ENCODE peak calls at places on chromosomes 1 and 21, in seven cellular contexts. B, Z, N, S, G, T and L are unnamed samples.

GRCh38 chr1:186806477-186806876 is 22.3 kb upstream of the PLA2G4A start:
- DNase-seq in B (peak; percentile 32), Z (peak; percentile 24), N (peak; percentile 55), S (no peak), G (peak; percentile 59), T (no peak), L (peak; percentile 57)

GRCh38 chr1:42430751-42431150 is 25.1 kb downstream of the ZMYND12 start:
- DNase-seq in B (no peak), Z (no peak), N (no peak), S (no peak), G (no peak), T (no peak), L (no peak)

GRCh38 chr1:147494998-147495580 is 46.2 kb upstream of the BCL9 start:
- DNase-seq in B (peak; percentile 84), Z (peak; percentile 77), N (peak; percentile 84), S (peak; percentile 59), G (peak; percentile 80), T (peak; percentile 72), L (peak; percentile 84)

GRCh38 chr1:212477014-212477679 is 44.4 kb downstream of the NENF start:
- DNase-seq in B (peak; percentile 91), Z (peak; percentile 86), N (peak; percentile 94), S (peak; percentile 84), G (peak; percentile 92), T (peak; percentile 81), L (peak; percentile 90)

GRCh38 chr1:153849487-153850185 is 73.1 kb downstream of the GATAD2B start:
- DNase-seq in B (no peak), Z (no peak), N (no peak), S (no peak), G (no peak), T (no peak), L (no peak)

GRCh38 chr1:232944342-232944741 is 6.1 kb upstream of the NTPCR start:
- DNase-seq in B (no peak), Z (no peak), N (no peak), S (no peak), G (no peak), T (no peak), L (no peak)

GRCh38 chr1:24108334-24109165 is 3.4 kb downstream of the MYOM3 start:
- DNase-seq in B (no peak), Z (peak; percentile 69), N (no peak), S (no peak), G (peak; percentile 72), T (no peak), L (no peak)

GRCh38 chr1:225427249-225428065 is at the start of gene LBR:
- DNase-seq in B (no peak), Z (peak; percentile 16), N (no peak), S (peak; percentile 40), G (peak; percentile 62), T (no peak), L (peak; percentile 27)

GRCh38 chr1:26692793-26693490 is 2.9 kb upstream of the ARID1A start:
- DNase-seq in B (peak; percentile 97), Z (peak; percentile 99), N (peak; percentile 100), S (peak; percentile 98), G (peak; percentile 99), T (peak; percentile 93), L (peak; percentile 99)

DNA sequence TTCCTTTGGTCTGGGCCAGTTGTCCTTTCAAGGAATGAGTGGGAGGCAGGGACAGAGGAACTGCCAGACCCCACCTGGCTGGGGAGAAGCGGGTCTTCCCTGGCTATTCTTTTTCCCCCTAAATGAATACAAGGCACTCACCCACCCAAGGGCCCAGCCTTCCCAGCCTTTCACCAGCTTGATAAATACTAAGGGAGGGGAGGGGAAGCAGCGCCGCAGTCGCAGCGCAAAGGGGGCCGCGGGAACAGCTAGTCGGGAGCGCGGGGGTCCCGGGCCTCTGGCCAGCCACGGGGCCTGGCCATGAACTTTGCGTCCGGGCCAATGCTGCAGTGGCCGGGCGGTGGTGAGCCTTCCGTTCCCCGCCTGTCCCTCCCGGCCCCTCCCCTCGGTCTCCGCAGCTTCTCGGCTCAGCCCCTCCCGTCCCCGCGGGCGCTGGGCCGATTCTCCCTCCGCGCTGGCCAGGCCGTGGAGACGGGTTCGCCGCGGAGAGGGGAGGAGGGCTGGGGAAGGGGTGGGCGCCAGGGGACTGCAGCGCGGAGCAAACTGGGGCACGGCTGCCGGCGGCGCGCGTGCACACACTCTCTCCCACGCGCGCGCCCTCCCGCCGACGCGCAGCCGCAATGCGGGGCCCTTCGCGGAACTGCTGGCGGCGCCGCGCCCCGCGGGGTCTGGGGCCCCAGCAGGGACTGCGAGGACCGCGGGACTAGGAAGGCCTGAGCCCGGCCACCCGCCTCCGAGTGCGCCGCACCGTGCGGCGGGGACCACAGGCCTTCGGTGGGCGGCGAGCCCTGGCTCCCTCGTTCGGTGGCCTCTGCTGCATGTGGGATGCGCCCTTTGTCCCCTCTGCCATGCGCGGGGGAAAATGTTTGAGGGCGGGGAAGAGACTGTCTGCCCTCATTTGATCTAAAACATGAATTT is 91.0 kb upstream of the VAMP3 start:
- DNase-seq in B (peak; percentile 47), Z (peak; percentile 13), N (peak; percentile 47), S (peak; percentile 38), G (peak; percentile 52), T (peak; percentile 63), L (peak; percentile 15)
- H3K27ac ChIP-seq in B (no peak overlapping the region), Z (peak overlapping the region; percentile 21), N (no peak overlapping the region), S (no peak overlapping the region), G (no peak overlapping the region), T (no peak overlapping the region), L (no peak overlapping the region)

GRCh38 chr1:20228314-20228713 is 42.0 kb upstream of the PLA2G2C start:
- DNase-seq in B (no peak), Z (no peak), N (no peak), S (no peak), G (no peak), T (no peak), L (no peak)

GRCh38 chr1:20227704-20228103 is 41.4 kb upstream of the PLA2G2C start:
- DNase-seq in B (no peak), Z (no peak), N (peak; percentile 26), S (no peak), G (no peak), T (no peak), L (no peak)

GRCh38 chr1:20223659-20224058 is 37.3 kb upstream of the PLA2G2C start:
- DNase-seq in B (peak; percentile 51), Z (no peak), N (peak; percentile 35), S (no peak), G (no peak), T (peak; percentile 51), L (no peak)

GRCh38 chr1:20219991-20220390 is 33.7 kb upstream of the PLA2G2C start:
- DNase-seq in B (no peak), Z (no peak), N (no peak), S (no peak), G (no peak), T (no peak), L (no peak)

DNA sequence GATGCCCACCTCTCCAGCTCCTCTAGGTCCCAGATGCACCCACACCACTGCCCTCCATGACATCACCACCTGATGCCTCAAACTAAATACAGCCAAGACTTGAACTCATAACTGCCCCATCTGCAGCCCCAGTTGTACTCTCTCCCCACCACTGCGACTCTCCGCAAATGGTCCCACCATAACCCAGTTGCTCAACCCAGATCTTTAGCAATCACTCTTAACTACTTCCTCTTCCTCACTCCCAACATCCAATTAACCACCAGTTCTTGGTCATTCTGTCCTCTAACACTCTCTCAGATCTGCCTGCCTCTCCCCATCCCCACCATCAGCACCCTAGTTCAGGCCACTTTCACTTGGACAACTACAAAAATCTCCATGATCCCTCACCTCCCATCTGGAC is 36.8 kb upstream of the PLA2G2C start:
- DNase-seq in B (no peak), Z (no peak), N (no peak), S (no peak), G (no peak), T (no peak), L (no peak)
- H3K79me1 ChIP-seq in B (no peaks in the 10 kb centered on the region), Z (no peaks in the 10 kb centered on the region), N (no peaks in the 10 kb centered on the region), S (no peaks in the 10 kb centered on the region), G (no peaks in the 10 kb centered on the region), T (no peaks in the 10 kb centered on the region), L (no peaks in the 10 kb centered on the region)

DNA sequence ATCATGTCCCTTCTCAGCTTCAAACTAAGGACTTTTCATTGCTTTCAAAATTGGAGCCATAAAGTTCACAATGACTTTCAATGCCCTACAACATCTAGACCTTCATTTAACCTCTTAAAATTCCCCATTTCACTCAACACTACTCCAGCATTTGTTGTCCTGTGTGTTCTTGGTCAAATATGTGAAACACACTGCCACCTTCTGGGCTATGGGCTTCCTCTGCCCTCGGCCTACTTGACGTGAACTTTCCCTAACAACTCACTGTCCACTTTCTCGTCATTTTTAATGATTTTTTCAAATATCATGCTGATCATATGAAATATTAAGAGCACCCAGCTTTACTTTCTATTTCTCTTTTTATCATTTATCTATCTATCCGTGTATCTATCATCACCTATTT is 2018.4 kb downstream of the NCAM2 start:
- DNase-seq in B (peak; percentile 45), Z (no peak), N (peak; percentile 75), S (no peak), G (no peak), T (no peak), L (no peak)
- H3K27ac ChIP-seq in B (no peak overlapping the region), Z (no peak overlapping the region), N (no peak overlapping the region), S (no peak overlapping the region), G (no peak overlapping the region), T (no peak overlapping the region), L (no peak overlapping the region)

GRCh38 chr1:30879940-30880339 is 28.6 kb downstream of the SDC3 start:
- DNase-seq in B (peak; percentile 59), Z (no peak), N (peak; percentile 83), S (no peak), G (no peak), T (no peak), L (no peak)

GRCh38 chr1:30880631-30881155 is 27.9 kb downstream of the SDC3 start:
- DNase-seq in B (no peak), Z (no peak), N (no peak), S (no peak), G (no peak), T (no peak), L (no peak)

GRCh38 chr1:30878016-30878415 is 30.5 kb downstream of the SDC3 start:
- DNase-seq in B (no peak), Z (no peak), N (no peak), S (no peak), G (no peak), T (no peak), L (no peak)

GRCh38 chr1:30878559-30878958 is 30.0 kb downstream of the SDC3 start:
- DNase-seq in B (no peak), Z (no peak), N (no peak), S (no peak), G (no peak), T (no peak), L (no peak)

GRCh38 chr1:30879126-30879786 is 29.3 kb downstream of the SDC3 start:
- DNase-seq in B (no peak), Z (peak; percentile 35), N (no peak), S (no peak), G (peak; percentile 64), T (no peak), L (no peak)
- H3K79me1 ChIP-seq in B (no peaks in the 10 kb centered on the region), Z (peaks cover 96% of the 10 kb centered on the region), N (no peaks in the 10 kb centered on the region), S (peaks cover 8% of the 10 kb centered on the region), G (peaks cover 31% of the 10 kb centered on the region), T (peaks cover 10% of the 10 kb centered on the region), L (no peaks in the 10 kb centered on the region)

DNA sequence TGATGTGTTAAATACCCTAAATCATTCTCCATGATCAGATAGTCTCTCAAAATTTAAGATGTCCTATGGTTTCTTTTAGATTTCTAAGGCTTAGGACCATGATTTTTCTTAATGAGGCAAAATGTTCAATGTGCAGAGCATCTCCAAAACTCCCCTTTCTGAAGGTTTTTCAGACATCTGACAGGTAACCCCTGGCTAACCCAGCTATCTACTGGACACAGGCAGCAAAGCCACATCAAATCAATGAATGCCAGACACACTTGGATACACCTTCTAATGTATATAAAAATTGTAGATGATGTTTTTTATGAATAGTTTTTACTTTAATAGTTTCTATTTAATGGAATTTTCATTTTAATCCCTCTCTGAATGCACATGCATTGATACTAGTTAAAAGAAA is 285.6 kb downstream of the GRIK1 start:
- DNase-seq in B (no peak), Z (no peak), N (no peak), S (no peak), G (no peak), T (no peak), L (no peak)
- H3K27ac ChIP-seq in B (no peak overlapping the region), Z (no peak overlapping the region), N (no peak overlapping the region), S (no peak overlapping the region), G (no peak overlapping the region), T (no peak overlapping the region), L (no peak overlapping the region)